ENCODE peak calls at places on chromosomes 2 and 18, in seven cellular contexts. V, G, F, Z, I, E and M are unnamed samples. For H3K9me3 and H3K27me3, the result is how much of the 10 kb centered on the place peaks cover.

GRCh38 chr2:216083464-216084279 is 2.0 kb downstream of the TMEM169 start:
- DNase-seq in F (no peak), I (no peak), E (peak), G (no peak), Z (no peak), V (no peak), M (peak)

GRCh38 chr2:151808258-151809072 is 19.8 kb downstream of the ARL5A start:
- DNase-seq in F (no peak), I (no peak), Z (no peak), G (no peak), V (no peak), E (peak), M (no peak)

GRCh38 chr2:95007822-95008221 is 17.7 kb upstream of the MAL start:
- DNase-seq in F (no peak), E (no peak), I (no peak), V (no peak), Z (no peak), G (no peak), M (no peak)

GRCh38 chr2:79219383-79219988 is 59.9 kb upstream of the REG3A start:
- DNase-seq in Z (no peak), E (peak), G (no peak), V (peak), F (no peak), I (peak), M (peak)

GRCh38 chr2:231370749-231371429 is 24.6 kb upstream of the B3GNT7 start:
- DNase-seq in Z (no peak), F (peak), V (no peak), G (no peak), I (no peak), E (no peak), M (no peak)

GRCh38 chr2:128643221-128644065 is 324.8 kb upstream of the HS6ST1 start:
- DNase-seq in I (peak), Z (no peak), G (no peak), E (no peak), V (peak), F (no peak), M (no peak)

GRCh38 chr2:237759176-237759575 is 39.4 kb upstream of the RBM44 start:
- DNase-seq in G (no peak), Z (no peak), E (no peak), V (no peak), I (no peak), F (no peak), M (peak)

GRCh38 chr2:46831037-46831868 is 84.4 kb downstream of the MCFD2 start:
- DNase-seq in V (no peak), Z (no peak), E (peak), F (no peak), G (no peak), I (no peak), M (no peak)

GRCh38 chr2:239443102-239443620 is 42.3 kb upstream of the HDAC4 start:
- DNase-seq in F (no peak), Z (no peak), G (no peak), V (no peak), I (no peak), E (no peak), M (no peak)

DNA sequence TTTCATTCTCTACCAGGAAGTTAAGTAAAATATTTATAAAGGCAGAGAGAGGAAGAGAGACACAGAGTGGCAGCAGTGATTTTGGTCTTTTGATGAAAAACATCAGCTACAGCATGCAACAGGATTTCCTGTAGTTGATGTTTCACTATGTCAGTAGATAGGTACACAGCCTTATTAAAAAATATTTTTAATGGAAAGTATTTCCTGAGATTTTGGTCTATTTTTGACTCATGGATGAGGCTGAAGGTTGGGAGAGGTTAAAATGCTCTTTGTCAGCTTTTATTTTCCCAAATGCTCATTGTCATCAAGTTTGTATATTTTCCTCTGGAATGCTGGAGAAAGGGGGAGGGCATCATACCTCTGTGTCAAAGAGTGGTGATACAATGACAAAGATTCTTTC is 1112.5 kb downstream of the CBLN2 start:
- DNase-seq in Z (no peak), G (no peak), F (no peak), V (no peak), I (no peak), E (no peak), M (no peak)
- H3K9me3 ChIP-seq in Z (under half), G (under half), F (under half), V (under half), I (under half), E (under half), M (under half)

GRCh38 chr2:168478206-168478605 is 22.1 kb downstream of the CERS6 start:
- DNase-seq in F (no peak), Z (no peak), V (no peak), G (no peak), I (no peak), E (no peak), M (no peak)
- H3K27me3 ChIP-seq in F (under half), Z (under half), V (under half), G (under half), I (under half), E (under half), M (under half)

GRCh38 chr18:57816208-57816999 is 13.3 kb upstream of the ATP8B1 start:
- DNase-seq in E (no peak), V (no peak), G (no peak), F (no peak), Z (no peak), I (no peak), M (no peak)
- TF ChIP-seq CTCF in E (no peak), V (no peak), G (no peak), F (no peak), Z (no peak), I (no peak), M (no peak)

GRCh38 chr18:14905979-14906378 is 158.0 kb downstream of the ANKRD30B start:
- DNase-seq in Z (no peak), F (no peak), E (no peak), V (no peak), G (no peak), I (no peak), M (no peak)

GRCh38 chr18:14907420-14907819 is 159.4 kb downstream of the ANKRD30B start:
- DNase-seq in E (no peak), V (no peak), I (no peak), Z (no peak), G (no peak), F (no peak), M (no peak)

GRCh38 chr18:14912967-14913366 is 165.0 kb downstream of the ANKRD30B start:
- DNase-seq in V (no peak), Z (no peak), I (no peak), E (no peak), G (no peak), F (no peak), M (no peak)

GRCh38 chr18:14905350-14905749 is 157.4 kb downstream of the ANKRD30B start:
- DNase-seq in F (no peak), G (no peak), V (no peak), Z (no peak), E (no peak), I (no peak), M (no peak)

DNA sequence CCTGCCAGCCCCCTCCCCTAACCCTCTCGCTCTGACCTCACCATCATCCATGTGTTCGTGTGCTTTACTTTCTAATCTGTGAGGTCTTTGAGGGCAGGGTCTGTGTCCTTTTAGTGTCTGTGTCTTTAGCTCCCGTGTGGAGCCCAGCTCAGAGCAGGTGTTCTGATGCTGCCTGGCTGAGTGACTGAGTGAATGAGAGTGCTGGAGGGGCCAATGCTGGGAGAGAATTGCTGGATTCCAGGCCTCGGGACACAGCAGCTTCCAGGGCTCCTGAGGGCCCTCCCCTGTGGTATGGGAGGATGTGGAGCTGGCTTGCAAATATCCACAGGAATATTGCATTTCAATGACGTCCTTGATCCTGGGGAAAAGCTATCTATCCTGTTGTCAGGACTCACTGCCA is 160.6 kb downstream of the ANKRD30B start:
- DNase-seq in F (no peak), I (no peak), G (no peak), Z (no peak), E (no peak), V (no peak), M (no peak)
- H3K9me3 ChIP-seq in F (under half), I (under half), G (under half), Z (under half), E (under half), V (under half), M (under half)

DNA sequence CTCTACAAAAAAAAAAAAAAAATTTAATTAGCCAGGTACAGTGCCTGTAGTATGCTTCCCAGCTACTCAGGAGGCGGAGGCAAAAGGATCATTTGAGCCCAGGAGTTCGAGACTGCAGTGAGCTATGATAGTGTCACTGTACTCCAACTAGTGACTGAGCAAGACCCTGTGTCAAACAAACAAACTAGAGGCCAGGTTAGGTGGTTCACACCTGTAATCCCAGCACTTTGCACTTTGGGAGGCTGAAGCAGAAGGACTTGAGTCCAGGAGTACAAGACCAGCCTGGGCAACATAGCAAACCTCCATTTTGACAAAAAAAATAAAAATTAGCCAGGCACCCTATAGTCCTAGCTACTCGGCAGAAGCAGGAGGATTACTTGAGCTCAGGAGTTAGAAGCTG is 13.4 kb downstream of the HDLBP start:
- DNase-seq in V (no peak), F (no peak), G (no peak), I (no peak), E (no peak), Z (no peak), M (no peak)
- H3K27me3 ChIP-seq in V (under half), F (under half), G (under half), I (under half), E (under half), Z (under half), M (under half)

DNA sequence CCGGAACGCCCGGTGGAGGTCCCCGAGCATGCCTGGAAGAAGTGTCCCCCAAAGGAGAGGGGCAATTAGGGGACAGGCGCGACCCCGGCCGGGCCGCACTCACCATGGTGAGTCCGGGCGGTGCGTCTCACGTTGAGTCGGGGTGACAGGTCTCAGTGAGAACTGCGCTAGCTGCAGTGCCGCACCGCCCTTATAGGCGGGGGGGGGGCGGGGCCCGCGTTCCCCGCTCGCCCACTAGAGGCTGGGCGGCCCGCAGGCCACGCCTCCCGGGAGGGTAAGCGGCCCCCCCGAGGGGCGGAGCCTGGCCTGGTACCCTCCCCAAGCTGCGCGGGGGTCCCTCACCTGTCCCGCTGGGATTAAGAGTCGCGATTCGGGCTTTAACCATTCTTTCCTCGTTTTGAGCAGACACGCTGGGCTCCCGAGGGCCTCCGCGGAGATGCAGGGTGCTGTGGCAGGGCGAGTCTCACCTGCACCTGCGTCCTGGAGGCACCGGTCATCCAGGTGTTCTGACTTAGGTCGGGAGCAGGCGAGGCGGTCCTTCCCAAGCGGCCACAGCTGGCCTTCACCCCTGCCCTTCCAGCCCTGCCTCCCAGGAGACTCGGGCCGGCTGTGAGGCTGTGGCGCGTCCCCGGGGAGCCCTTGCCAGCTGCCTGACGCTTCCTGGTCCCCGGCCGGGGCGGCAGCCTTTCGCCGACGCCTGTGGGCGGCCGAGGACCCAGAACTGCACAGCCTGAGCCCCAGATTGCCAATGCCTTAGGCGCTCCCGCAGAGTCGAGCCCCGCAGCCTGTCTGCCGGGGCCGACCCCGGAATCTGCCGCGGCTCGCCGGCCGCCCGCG is at the start of gene TUBA4A:
- DNase-seq in G (peak), Z (peak), V (peak), E (peak), F (peak), I (peak), M (peak)
- TF ChIP-seq CTCF in G (no peak), Z (no peak), V (peak), E (no peak), F (peak), I (no peak), M (no peak)

DNA sequence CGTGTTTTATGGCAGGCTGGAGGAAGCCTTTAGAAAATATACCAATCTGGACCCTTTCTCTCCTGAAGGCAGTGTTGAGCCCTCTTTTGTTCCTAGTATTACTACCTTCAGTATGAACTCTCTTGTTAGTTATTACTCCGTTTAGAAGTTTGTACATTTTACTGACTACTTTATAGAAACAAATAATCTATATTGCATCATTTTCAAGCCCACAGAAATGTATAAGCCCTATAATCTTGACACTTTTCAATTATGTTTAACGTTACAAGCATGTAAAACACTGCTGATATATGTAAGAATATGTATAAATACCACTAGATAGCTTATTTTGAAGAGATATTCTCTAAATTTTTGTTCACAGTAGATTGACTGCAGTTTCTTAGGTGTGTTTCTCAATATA is 64.0 kb downstream of the SLC25A12 start:
- DNase-seq in I (no peak), V (no peak), Z (no peak), G (no peak), E (no peak), F (no peak), M (no peak)
- H3K9me3 ChIP-seq in I (under half), V (under half), Z (under half), G (under half), E (under half), F (under half), M (under half)

GRCh38 chr2:120466704-120467054 is 120.7 kb downstream of the INHBB start:
- DNase-seq in Z (no peak), I (no peak), G (no peak), E (no peak), V (no peak), F (no peak), M (no peak)

GRCh38 chr2:120464448-120464931 is 118.6 kb downstream of the INHBB start:
- DNase-seq in E (no peak), G (no peak), V (no peak), I (no peak), Z (no peak), F (peak), M (no peak)

GRCh38 chr2:120465012-120465700 is 119.2 kb downstream of the INHBB start:
- DNase-seq in V (no peak), E (no peak), I (no peak), Z (no peak), F (peak), G (no peak), M (no peak)

GRCh38 chr2:120465989-120466703 is 120.2 kb downstream of the INHBB start:
- DNase-seq in V (no peak), Z (no peak), E (no peak), I (peak), F (peak), G (no peak), M (peak)

DNA sequence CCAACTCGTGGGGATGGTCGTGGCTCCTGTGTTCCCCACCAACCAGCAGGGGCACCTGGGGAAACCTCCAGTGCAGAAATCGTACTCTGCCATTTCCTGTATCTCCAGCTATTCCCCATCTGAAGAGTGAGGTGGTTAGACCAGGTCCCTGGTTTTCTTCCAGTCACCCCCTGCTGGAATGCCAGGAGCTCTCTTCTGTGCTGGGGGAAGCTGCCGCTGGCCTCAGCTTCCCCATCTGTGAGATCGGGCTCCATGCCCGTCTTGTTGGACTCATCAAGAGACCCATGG is 119.7 kb downstream of the INHBB start:
- DNase-seq in E (no peak), G (no peak), V (no peak), Z (no peak), F (no peak), I (no peak), M (no peak)
- H3K27me3 ChIP-seq in E (half or more), G (under half), V (under half), Z (under half), F (under half), I (under half), M (under half)